ENCODE peak calls at places on chromosome 17, in four cellular contexts. C is H1, Q is GM12891, J is K562. G is an unnamed sample.

GRCh38 chr17:51435641-51436091 is 175.3 kb downstream of the UTP18 start:
- DNase-seq in J (peak), C (peak), Q (peak), G (no peak)

GRCh38 chr17:67911038-67911782 is 85.1 kb downstream of the C17orf58 start:
- DNase-seq in C (no peak), J (no peak), Q (no peak), G (no peak)

GRCh38 chr17:31318298-31319190 is 2.9 kb downstream of the EVI2A start:
- DNase-seq in Q (no peak), J (no peak), C (no peak), G (no peak)

GRCh38 chr17:36856169-36856568 is 81.1 kb upstream of the LHX1 start:
- DNase-seq in J (no peak), C (no peak), Q (no peak), G (no peak)

GRCh38 chr17:50893183-50893993 is 27.2 kb upstream of the TOB1 start:
- DNase-seq in Q (no peak), C (no peak), J (no peak), G (no peak)

GRCh38 chr17:52148969-52149351 is 9.6 kb downstream of the CA10 start:
- DNase-seq in J (no peak), C (no peak), Q (no peak), G (no peak)

GRCh38 chr17:3475812-3476686 is at the start of gene ASPA:
- DNase-seq in J (no peak), Q (no peak), C (no peak), G (no peak)

GRCh38 chr17:13413001-13413400 is 188.7 kb downstream of the HS3ST3A1 start:
- DNase-seq in Q (no peak), C (no peak), J (no peak), G (no peak)

GRCh38 chr17:78974635-78975591 is 4.8 kb downstream of the LGALS3BP start:
- DNase-seq in J (no peak), Q (no peak), C (no peak), G (no peak)

GRCh38 chr17:5793899-5794298 is 209.6 kb upstream of the NLRP1 start:
- DNase-seq in J (no peak), C (no peak), Q (no peak), G (no peak)

GRCh38 chr17:12342609-12343248 is 322.1 kb downstream of the MAP2K4 start:
- DNase-seq in Q (peak), J (peak), C (peak), G (peak)

GRCh38 chr17:38397227-38397626 is 31.0 kb upstream of the ARHGAP23 start:
- DNase-seq in J (no peak), C (no peak), Q (no peak), G (no peak)

GRCh38 chr17:57033296-57033695 is 51.8 kb upstream of the AKAP1 start:
- DNase-seq in J (no peak), C (no peak), Q (no peak), G (no peak)

GRCh38 chr17:9434502-9435113 is 141.0 kb downstream of the STX8 start:
- DNase-seq in Q (no peak), J (no peak), C (no peak), G (no peak)

GRCh38 chr17:34711646-34712045 is 132.3 kb downstream of the TMEM132E start:
- DNase-seq in J (no peak), Q (no peak), C (no peak), G (no peak)

GRCh38 chr17:42414782-42415409 is 8.2 kb downstream of the CAVIN1 start:
- DNase-seq in C (no peak), J (peak), Q (no peak), G (no peak)

GRCh38 chr17:78966906-78967600 is 12.7 kb downstream of the LGALS3BP start:
- DNase-seq in J (no peak), C (no peak), Q (no peak), G (no peak)

GRCh38 chr17:17837966-17838962 is 1.5 kb upstream of the SREBF1 start:
- DNase-seq in C (peak), Q (no peak), J (no peak), G (no peak)

GRCh38 chr17:33459078-33459940 is 166.2 kb upstream of the ASIC2 start:
- DNase-seq in C (no peak), Q (no peak), J (no peak), G (peak)

GRCh38 chr17:2893422-2893914 is 97.2 kb downstream of the RAP1GAP2 start:
- DNase-seq in Q (no peak), J (no peak), C (no peak), G (no peak)

GRCh38 chr17:4436846-4437245 is 3.1 kb downstream of the SPNS3 start:
- DNase-seq in J (no peak), Q (no peak), C (no peak), G (no peak)

GRCh38 chr17:76452102-76452645 is 778 bp downstream of the UBE2O start:
- DNase-seq in Q (no peak), J (no peak), C (no peak), G (no peak)

GRCh38 chr17:8954339-8954738 is 11.2 kb downstream of the PIK3R5 start:
- DNase-seq in C (no peak), J (no peak), Q (no peak), G (no peak)

GRCh38 chr17:31068291-31068690 is 26.5 kb upstream of the NF1 start:
- DNase-seq in Q (no peak), C (peak), J (peak), G (peak)

GRCh38 chr17:79182176-79183160 is 107.8 kb downstream of the ENGASE start:
- DNase-seq in Q (no peak), J (no peak), C (peak), G (no peak)

GRCh38 chr17:79844869-79845600 is 5.8 kb upstream of the CBX4 start:
- DNase-seq in C (peak), J (peak), Q (peak), G (peak)

GRCh38 chr17:63961355-63962207 is 11.1 kb downstream of the SCN4A start:
- DNase-seq in Q (no peak), C (peak), J (peak), G (peak)

GRCh38 chr17:64185101-64185500 is 55.2 kb upstream of the ERN1 start:
- DNase-seq in Q (no peak), J (no peak), C (no peak), G (no peak)

GRCh38 chr17:3890082-3890892 is 2.6 kb downstream of the CAMKK1 start:
- DNase-seq in C (no peak), J (peak), Q (no peak), G (no peak)

GRCh38 chr17:16037636-16038035 is 38.0 kb downstream of the TTC19 start:
- DNase-seq in C (no peak), J (no peak), Q (no peak), G (no peak)
- TF ChIP-seq TAF1 in C (no peak), J (no peak), Q (no peak), G (no peak)

DNA sequence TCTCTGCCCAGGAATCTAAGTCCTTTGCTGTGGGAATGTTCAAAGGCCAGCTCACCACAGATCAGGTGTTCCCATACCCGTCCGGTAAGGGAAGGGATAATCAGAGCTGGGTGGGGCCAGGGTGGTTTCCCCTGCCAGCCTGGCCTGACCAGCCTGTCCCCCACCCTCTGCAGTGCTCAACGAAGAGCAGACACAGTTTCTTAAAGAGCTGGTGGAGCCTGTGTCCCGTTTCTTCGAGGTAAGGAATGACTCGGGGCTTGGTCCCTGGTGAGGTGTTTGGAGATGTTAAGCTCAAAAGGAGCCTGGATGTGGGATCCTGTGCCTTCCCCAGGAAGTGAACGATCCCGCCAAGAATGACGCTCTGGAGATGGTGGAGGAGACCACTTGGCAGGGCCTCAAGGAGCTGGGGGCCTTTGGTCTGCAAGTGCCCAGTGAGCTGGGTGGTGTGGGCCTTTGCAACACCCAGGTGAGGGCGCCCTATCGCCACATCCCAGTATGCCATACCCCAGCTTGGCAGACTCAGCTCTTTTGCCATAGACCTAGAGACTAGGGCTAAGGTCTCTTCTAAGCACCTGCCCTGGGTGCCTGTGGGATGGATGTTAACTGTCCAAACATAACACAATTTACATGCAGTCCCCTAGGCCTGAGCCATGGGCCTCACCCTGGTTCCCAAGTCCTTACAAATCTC is 999 bp downstream of the ACADVL start:
- DNase-seq in J (no peak), Q (peak), C (peak), G (peak)
- TF ChIP-seq POLR2AphosphoS5 in J (no peak), Q (no peak), C (peak), G (peak)

GRCh38 chr17:45101883-45102811 is 30.2 kb downstream of the PLCD3 start:
- DNase-seq in C (no peak), Q (no peak), J (no peak), G (no peak)
- TF ChIP-seq TAF1 in C (no peak), Q (no peak), J (no peak), G (no peak)

DNA sequence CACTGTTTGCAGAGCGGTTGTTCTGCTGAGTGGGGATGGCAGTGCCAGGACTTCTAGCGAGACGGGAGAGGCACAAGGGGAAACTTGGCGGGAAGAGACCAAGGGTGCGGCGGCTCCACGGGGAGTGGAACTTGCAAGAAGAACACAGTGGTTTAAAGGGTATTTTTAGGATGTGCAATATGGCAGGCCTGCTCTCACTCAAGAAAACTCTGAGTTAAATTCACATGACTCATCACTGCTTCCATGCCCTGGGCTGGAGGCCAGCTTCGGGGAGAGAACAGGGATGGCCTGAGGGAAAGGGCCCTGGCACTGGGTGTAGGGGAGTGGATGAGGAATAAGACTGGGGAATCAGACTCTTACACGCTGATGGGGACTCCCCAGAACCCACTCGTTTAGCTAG is 13.3 kb upstream of the CD300LD start:
- DNase-seq in C (no peak), J (no peak), Q (no peak), G (no peak)
- TF ChIP-seq POLR2AphosphoS5 in C (no peak), J (no peak), Q (no peak), G (no peak)

DNA sequence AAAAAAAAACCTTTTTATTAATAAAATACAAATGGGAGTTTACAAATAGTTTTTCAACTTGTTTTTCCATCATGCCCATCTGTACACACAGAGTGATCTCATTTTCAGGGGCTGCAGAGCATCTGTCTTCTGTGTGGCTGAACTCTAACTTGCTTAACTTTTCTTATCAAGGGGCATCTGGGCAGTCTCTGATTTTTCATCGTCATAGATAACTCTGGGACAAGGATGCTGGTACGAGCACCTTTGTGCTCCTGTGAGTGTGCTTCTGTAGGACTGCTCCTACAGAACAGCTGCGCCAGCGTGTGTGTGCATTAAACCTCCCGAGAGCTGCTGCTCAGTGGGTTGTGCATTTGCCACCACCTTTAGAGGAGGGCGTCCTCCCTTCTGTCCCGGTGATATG is 34.6 kb upstream of the TAC4 start:
- DNase-seq in C (no peak), J (no peak), Q (no peak), G (no peak)
- TF ChIP-seq TAF1 in C (no peak), J (no peak), Q (no peak), G (no peak)

GRCh38 chr17:72588961-72589360 is 468.1 kb downstream of the SOX9 start:
- DNase-seq in Q (no peak), C (no peak), J (no peak), G (no peak)
- TF ChIP-seq POLR2AphosphoS5 in Q (no peak), C (no peak), J (no peak), G (no peak)

GRCh38 chr17:550041-550398 is 164.6 kb downstream of the VPS53 start:
- DNase-seq in Q (no peak), C (no peak), J (no peak), G (no peak)
- TF ChIP-seq TAF1 in Q (no peak), C (no peak), J (no peak), G (no peak)

DNA sequence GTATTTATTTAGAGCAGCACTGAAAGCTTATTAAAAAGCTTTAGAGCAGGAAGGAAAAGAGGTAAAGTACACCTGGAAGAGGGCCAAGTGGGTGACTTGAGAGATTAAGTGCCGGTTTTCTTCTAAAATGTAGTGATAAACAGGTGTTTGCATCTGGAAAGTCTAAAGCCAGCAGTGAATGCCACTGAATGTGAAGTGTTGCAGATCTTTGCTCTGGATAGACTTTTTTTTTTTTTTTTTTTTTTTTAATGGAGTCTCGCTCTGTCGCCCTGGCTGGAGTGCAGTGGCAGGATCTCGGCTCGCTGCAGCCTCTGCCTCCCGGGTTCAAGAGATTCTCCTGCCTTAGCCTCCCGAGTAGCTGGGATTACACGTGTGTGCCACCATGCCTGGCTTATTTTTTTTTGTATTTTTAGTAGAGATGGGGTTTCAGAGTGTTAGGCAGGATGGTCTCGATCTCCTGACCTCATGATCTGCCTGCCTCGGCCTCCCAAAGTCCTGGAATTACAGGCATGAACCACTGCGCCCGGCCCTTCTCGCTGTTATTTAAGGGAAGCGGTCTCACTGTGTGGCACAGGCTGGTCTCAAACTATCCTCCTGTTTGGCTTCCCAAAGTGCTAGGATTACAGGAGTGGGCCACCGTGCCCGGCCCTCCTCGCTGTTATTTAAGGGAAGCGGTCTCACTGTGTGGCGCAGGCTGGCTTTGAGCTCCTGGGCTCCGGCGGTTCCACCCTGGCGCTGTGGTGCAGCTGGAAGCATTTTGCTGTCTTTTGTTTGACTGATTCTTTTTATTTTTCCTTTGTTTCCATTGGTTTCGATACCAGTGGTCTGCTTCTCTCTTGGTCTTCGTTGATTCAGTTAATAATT is 40.5 kb downstream of the FOXK2 start:
- DNase-seq in Q (no peak), J (no peak), C (no peak), G (no peak)
- TF ChIP-seq POLR2AphosphoS5 in Q (no peak), J (no peak), C (no peak), G (no peak)

G was measured in GM12892.